ENCODE peak calls at places on chromosomes 12 and 14, in seven cellular contexts. One of them, this sample, is unnamed.

GRCh38 chr14:61188936-61189808 is 92.0 kb downstream of the TMEM30B start:
- DNase-seq in NCI-H748 treated with DMSO at 0.1 percent for 48 hours: no peak
- DNase-seq in psoas muscle: peak
- DNase-seq in hypothalamus: no peak
- DNase-seq in kidney tubule cell: peak
- DNase-seq in endothelial cell: peak
- DNase-seq in progenitor cell of endocrine pancreas: peak
- DNase-seq in this sample: no peak

GRCh38 chr12:31324116-31324844 is 1.7 kb downstream of the SINHCAF start:
- DNase-seq in NCI-H748 treated with DMSO at 0.1 percent for 48 hours: no peak
- DNase-seq in psoas muscle: peak
- DNase-seq in hypothalamus: no peak
- DNase-seq in kidney tubule cell: peak
- DNase-seq in endothelial cell: peak
- DNase-seq in progenitor cell of endocrine pancreas: peak
- DNase-seq in this sample: peak

GRCh38 chr14:96189288-96189711 is 15.3 kb upstream of the BDKRB2 start:
- DNase-seq in NCI-H748 treated with DMSO at 0.1 percent for 48 hours: no peak
- DNase-seq in psoas muscle: no peak
- DNase-seq in hypothalamus: no peak
- DNase-seq in kidney tubule cell: peak
- DNase-seq in endothelial cell: no peak
- DNase-seq in progenitor cell of endocrine pancreas: no peak
- DNase-seq in this sample: no peak

GRCh38 chr12:49043856-49044258 is 16.7 kb downstream of the KMT2D start:
- DNase-seq in NCI-H748 treated with DMSO at 0.1 percent for 48 hours: peak
- DNase-seq in psoas muscle: peak
- DNase-seq in hypothalamus: peak
- DNase-seq in kidney tubule cell: peak
- DNase-seq in endothelial cell: peak
- DNase-seq in progenitor cell of endocrine pancreas: peak
- DNase-seq in this sample: peak

GRCh38 chr12:5648692-5649338 is 216.9 kb downstream of the NTF3 start:
- DNase-seq in NCI-H748 treated with DMSO at 0.1 percent for 48 hours: peak
- DNase-seq in psoas muscle: no peak
- DNase-seq in hypothalamus: no peak
- DNase-seq in kidney tubule cell: peak
- DNase-seq in endothelial cell: peak
- DNase-seq in progenitor cell of endocrine pancreas: peak
- DNase-seq in this sample: peak

GRCh38 chr12:32070370-32070769 is 36.3 kb upstream of the BICD1 start:
- DNase-seq in NCI-H748 treated with DMSO at 0.1 percent for 48 hours: no peak
- DNase-seq in psoas muscle: no peak
- DNase-seq in hypothalamus: no peak
- DNase-seq in kidney tubule cell: peak
- DNase-seq in endothelial cell: no peak
- DNase-seq in progenitor cell of endocrine pancreas: no peak
- DNase-seq in this sample: no peak

GRCh38 chr12:51836833-51837184 is 11.7 kb downstream of the FIGNL2 start:
- DNase-seq in NCI-H748 treated with DMSO at 0.1 percent for 48 hours: no peak
- DNase-seq in psoas muscle: no peak
- DNase-seq in hypothalamus: no peak
- DNase-seq in kidney tubule cell: no peak
- DNase-seq in endothelial cell: no peak
- DNase-seq in progenitor cell of endocrine pancreas: no peak
- DNase-seq in this sample: no peak

GRCh38 chr12:117063162-117063911 is 35.9 kb downstream of the TESC start:
- DNase-seq in NCI-H748 treated with DMSO at 0.1 percent for 48 hours: no peak
- DNase-seq in psoas muscle: no peak
- DNase-seq in hypothalamus: peak
- DNase-seq in kidney tubule cell: no peak
- DNase-seq in endothelial cell: no peak
- DNase-seq in progenitor cell of endocrine pancreas: no peak
- DNase-seq in this sample: no peak

This sample was measured in COR-L47.